ENCODE peak calls at places on chromosomes 11 and 22, in nine cellular contexts. Q is breast epithelium, M is uterus, Z is H1, Y is PC-3, C is mucosa of descending colon, A is tibial nerve, B is testis, N is brain microvascular endothelial cell. R is an unnamed sample. For H3K36me3, the result is how much of the 10 kb centered on the place peaks cover.

GRCh38 chr11:71372693-71373657 is 75.2 kb downstream of the DHCR7 start:
- DNase-seq in A (no peak), Q (no peak), N (peak), Z (no peak), B (no peak), C (no peak), M (no peak), Y (peak), R (no peak)

GRCh38 chr11:17839973-17840611 is 105.5 kb downstream of the KCNC1 start:
- DNase-seq in M (no peak), Z (no peak), Q (no peak), A (no peak), Y (peak), N (no peak), B (no peak), C (no peak), R (no peak)

GRCh38 chr11:114448749-114449484 is 9.7 kb downstream of the REXO2 start:
- DNase-seq in Q (no peak), B (no peak), Y (peak), M (no peak), A (no peak), C (no peak), Z (no peak), N (no peak), R (no peak)

GRCh38 chr22:40258463-40259046 is 80.8 kb downstream of the TNRC6B start:
- DNase-seq in Z (no peak), A (no peak), B (no peak), Y (peak), Q (no peak), N (peak), M (no peak), C (no peak), R (peak)

GRCh38 chr22:33803371-33803770 is 116.9 kb downstream of the LARGE1 start:
- DNase-seq in C (no peak), N (peak), Q (no peak), Y (peak), M (peak), B (no peak), A (no peak), Z (no peak), R (no peak)

GRCh38 chr11:95926714-95927113 is 2.8 kb upstream of the MTMR2 start:
- DNase-seq in A (no peak), C (no peak), Z (no peak), N (no peak), Q (no peak), Y (no peak), B (no peak), M (no peak), R (no peak)

GRCh38 chr11:63321723-63322122 is 47.9 kb upstream of the SLC22A9 start:
- DNase-seq in M (no peak), A (no peak), C (no peak), N (no peak), Q (no peak), Y (no peak), Z (no peak), B (no peak), R (peak)

GRCh38 chr11:119509969-119510401 is 87.0 kb upstream of the THY1 start:
- DNase-seq in Q (no peak), N (peak), Z (no peak), A (no peak), B (no peak), M (peak), Y (peak), C (no peak), R (peak)

GRCh38 chr11:25734592-25735211 is 597.2 kb upstream of the ANO3 start:
- DNase-seq in A (no peak), Z (no peak), C (no peak), Y (peak), Q (no peak), N (peak), M (no peak), B (no peak), R (no peak)

GRCh38 chr11:14891143-14892035 is 642 bp downstream of the CYP2R1 start:
- DNase-seq in N (peak), Y (peak), C (peak), Q (peak), M (peak), Z (peak), B (peak), A (peak), R (peak)
- H3K36me3 ChIP-seq in N (under half), Y (under half), C (under half), Q (under half), M (under half), Z (under half), B (under half), A (under half), R (under half)

GRCh38 chr22:29267858-29268510 is at the start of the genes EWSR1 and RHBDD3:
- DNase-seq in Z (peak), N (peak), B (peak), C (peak), Y (peak), Q (peak), M (peak), A (peak), R (peak)
- H3K36me3 ChIP-seq in Z (half or more), N (under half), B (under half), C (under half), Y (under half), Q (under half), M (under half), A (under half), R (under half)

DNA sequence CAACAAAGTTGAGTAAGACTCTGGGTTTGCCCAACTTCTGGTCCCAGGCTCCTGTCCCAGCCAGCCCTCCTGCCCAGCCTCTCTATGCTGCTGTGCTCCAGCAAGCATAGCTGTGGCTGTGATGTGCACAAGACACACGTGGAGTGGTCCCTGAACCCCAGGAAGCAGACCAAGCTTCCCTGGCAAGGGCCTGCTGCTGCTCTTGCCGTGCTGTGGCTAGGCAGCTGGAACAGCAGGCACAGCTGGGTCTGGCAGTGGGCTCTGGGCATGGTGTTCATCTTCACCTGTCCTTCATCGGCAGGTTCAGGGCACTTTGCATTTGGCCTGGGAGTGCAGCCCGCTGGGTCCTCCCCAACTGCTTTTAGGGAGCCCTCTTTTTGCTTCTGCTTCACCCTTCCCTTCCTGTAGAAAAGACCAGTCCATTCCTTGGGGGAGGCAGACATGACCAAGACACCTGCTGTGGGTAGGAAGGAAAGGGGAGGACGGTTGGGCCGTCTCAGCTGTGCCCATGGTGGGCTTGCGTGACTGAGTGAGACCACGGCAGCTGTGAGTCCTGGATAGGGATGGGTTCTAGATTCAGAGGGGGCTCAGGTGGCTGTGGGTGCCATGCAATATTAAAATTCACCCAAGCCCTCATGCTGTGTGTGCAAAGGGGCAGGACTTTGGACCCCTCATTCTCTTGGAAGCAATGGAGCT is 26.1 kb upstream of the ETS1 start:
- DNase-seq in B (no peak), Z (no peak), A (no peak), M (no peak), Y (no peak), Q (no peak), N (no peak), C (no peak), R (no peak)
- H3K36me3 ChIP-seq in B (under half), Z (under half), A (under half), M (under half), Y (under half), Q (under half), N (under half), C (under half), R (under half)

DNA sequence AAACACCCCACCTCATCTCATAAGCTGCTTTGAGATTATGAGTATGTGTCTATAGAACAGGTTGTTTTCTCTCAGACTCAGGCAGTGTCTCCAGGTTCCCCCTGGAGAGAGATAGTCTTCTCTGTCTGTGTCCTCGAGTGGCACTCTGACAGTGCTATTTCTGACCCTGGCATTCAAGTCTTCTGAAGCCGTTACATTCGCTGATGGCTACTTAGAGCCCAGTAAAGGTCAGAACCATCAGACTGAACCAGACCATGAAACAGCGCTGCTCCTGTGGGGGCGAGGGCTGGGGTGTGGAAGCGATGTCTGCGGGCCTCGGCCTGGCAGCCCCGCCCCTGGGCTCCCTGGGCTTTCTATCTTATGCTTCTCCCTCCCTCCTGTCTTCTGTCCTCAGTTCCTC is 23.5 kb downstream of the SHISA8 start:
- DNase-seq in Z (no peak), M (no peak), A (no peak), N (no peak), Q (no peak), B (no peak), Y (no peak), C (no peak), R (no peak)
- H3K36me3 ChIP-seq in Z (half or more), M (under half), A (half or more), N (under half), Q (under half), B (under half), Y (under half), C (under half), R (under half)

GRCh38 chr11:68445531-68446035 is 15.0 kb upstream of the PPP6R3 start:
- DNase-seq in Z (no peak), Y (no peak), B (no peak), M (no peak), A (no peak), Q (no peak), C (no peak), N (no peak), R (no peak)
- H3K36me3 ChIP-seq in Z (under half), Y (under half), B (under half), M (under half), A (half or more), Q (under half), C (under half), N (under half), R (under half)

GRCh38 chr22:46100401-46101105 is 49.8 kb upstream of the PPARA start:
- DNase-seq in A (no peak), N (no peak), Y (no peak), M (no peak), B (no peak), Z (no peak), Q (no peak), C (no peak), R (no peak)
- H3K36me3 ChIP-seq in A (half or more), N (half or more), Y (under half), M (under half), B (under half), Z (under half), Q (under half), C (under half), R (under half)

DNA sequence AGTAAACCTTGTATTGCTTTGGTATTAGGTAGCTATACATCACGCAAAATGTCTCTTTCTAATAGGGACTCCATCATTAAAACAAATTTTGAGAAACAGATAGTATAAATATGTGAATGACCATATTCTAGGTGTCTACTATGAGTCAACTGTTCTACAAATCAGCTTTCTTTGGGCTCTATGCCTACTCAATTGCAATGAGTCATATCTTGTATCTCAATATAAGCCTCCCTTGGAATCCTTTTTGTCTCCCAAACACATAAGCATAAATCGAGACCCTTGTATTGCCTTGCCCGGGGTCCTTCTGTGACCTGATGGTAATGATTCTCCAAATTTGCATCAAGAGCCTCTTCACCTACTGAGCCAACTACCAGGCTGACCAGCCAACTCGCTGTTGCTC is 22.3 kb downstream of the BLID start:
- DNase-seq in B (no peak), Q (no peak), Y (peak), N (no peak), A (no peak), C (no peak), M (no peak), Z (no peak), R (no peak)
- H3K36me3 ChIP-seq in B (under half), Q (under half), Y (half or more), N (under half), A (under half), C (under half), M (under half), Z (under half), R (under half)

DNA sequence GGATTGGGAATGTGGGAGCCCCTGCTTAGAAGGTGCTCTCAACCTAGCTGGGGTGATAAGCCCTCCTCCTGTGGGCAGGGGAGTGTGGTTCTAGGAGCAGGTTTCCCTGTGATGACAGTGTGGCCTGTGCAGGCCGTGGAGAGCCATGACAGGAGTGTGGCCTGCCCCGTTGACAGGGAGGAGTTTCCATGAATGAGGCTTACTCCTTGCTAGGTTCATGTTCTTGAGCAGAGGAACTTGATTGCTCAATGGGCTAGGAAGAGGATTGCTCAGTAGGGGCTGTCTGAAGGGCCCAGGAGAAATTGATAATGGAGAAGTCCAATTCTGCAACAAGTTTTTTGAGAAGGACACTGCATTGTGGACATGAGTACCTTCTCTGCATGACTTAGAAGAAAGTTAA is 92.0 kb downstream of the PPP6R3 start:
- DNase-seq in N (no peak), C (no peak), Y (no peak), B (no peak), A (no peak), Z (no peak), Q (no peak), M (no peak), R (no peak)
- H3K36me3 ChIP-seq in N (under half), C (under half), Y (half or more), B (under half), A (half or more), Z (half or more), Q (under half), M (under half), R (under half)

DNA sequence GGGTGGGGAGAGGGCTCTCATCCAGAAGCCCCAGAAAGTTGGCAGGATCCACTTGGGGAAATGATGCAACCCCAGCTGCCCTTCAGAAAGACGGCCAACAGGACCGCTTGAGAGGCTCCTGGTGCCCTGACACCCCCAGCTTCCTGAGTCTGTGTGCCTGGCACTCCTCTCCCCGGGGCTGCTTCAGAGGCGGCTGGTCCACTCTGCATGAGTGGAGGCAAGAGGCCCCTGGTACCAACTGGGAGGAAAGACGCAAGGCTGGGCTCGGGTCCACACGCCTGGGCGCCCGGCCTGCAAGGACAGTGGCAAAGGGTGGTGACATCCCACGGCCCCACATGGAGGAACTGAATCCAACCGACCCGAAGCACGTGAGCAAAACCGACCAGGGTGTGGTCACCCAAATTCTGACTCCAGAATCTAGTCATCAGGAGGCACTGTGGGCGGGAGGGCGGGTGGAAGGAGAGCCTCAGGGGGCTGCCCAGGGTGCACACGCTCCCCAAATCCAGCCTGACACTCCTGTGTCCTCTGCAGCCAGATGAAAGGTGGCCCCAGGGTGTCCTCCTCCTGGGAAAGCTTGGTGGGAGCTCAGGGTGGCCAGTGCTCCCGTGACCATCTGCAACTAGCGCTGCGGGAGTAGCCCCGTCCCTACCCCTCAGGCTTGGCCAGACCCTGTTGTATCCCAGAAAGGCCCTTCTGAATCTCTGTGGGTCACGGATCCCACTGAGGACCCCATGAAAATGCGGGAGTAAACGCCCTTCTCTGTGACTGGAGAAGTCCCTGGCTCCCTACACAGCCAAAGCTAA is 3.7 kb downstream of the RNH1 start:
- DNase-seq in Y (no peak), B (no peak), Z (no peak), A (no peak), M (peak), Q (no peak), N (no peak), C (peak), R (no peak)
- H3K36me3 ChIP-seq in Y (under half), B (under half), Z (under half), A (under half), M (under half), Q (under half), N (under half), C (under half), R (under half)